ENCODE peak calls at places on chromosomes 2 and 18, in four cellular contexts. G is neuronal stem cell, S is mesenchymal stem cell, D is H1. M is an unnamed sample. For H3K36me3, the result is how much of the 10 kb centered on the place peaks cover.

GRCh38 chr2:172478353-172478752 is 51.0 kb downstream of the ITGA6 start:
- DNase-seq in G (no peak), S (no peak), D (no peak), M (no peak)

GRCh38 chr2:102106133-102106556 is 36.4 kb upstream of the IL1R1 start:
- DNase-seq in G (no peak), S (peak), D (no peak), M (no peak)

GRCh38 chr2:104853926-104854506 is at the start of gene POU3F3:
- DNase-seq in G (peak), S (no peak), D (peak), M (peak)

GRCh38 chr2:71608034-71608433 is 154.7 kb downstream of the DYSF start:
- DNase-seq in G (no peak), S (no peak), D (no peak), M (no peak)

GRCh38 chr2:239814136-239814916 is 210.8 kb downstream of the NDUFA10 start:
- DNase-seq in G (no peak), S (no peak), D (no peak), M (no peak)

GRCh38 chr18:79919089-79919488 is 32.4 kb downstream of the SLC66A2 start:
- DNase-seq in G (no peak), S (no peak), D (no peak), M (no peak)

GRCh38 chr2:232375164-232375563 is 3.4 kb upstream of the ALPP start:
- DNase-seq in G (no peak), S (no peak), D (no peak), M (no peak)

GRCh38 chr2:158755738-158756137 is 39.4 kb upstream of the DAPL1 start:
- DNase-seq in G (no peak), S (no peak), D (peak), M (no peak)

GRCh38 chr2:73494031-73494430 is 108.4 kb downstream of the ALMS1 start:
- DNase-seq in G (no peak), S (peak), D (no peak), M (peak)

GRCh38 chr2:191688934-191689695 is 11.2 kb downstream of the NABP1 start:
- DNase-seq in G (no peak), S (peak), D (no peak), M (peak)

GRCh38 chr2:233353769-233354499 is at the start of gene DGKD:
- DNase-seq in G (peak), S (peak), D (peak), M (peak)

GRCh38 chr18:48902023-48902855 is 48.5 kb downstream of the SMAD7 start:
- DNase-seq in G (no peak), S (peak), D (no peak), M (peak)

DNA sequence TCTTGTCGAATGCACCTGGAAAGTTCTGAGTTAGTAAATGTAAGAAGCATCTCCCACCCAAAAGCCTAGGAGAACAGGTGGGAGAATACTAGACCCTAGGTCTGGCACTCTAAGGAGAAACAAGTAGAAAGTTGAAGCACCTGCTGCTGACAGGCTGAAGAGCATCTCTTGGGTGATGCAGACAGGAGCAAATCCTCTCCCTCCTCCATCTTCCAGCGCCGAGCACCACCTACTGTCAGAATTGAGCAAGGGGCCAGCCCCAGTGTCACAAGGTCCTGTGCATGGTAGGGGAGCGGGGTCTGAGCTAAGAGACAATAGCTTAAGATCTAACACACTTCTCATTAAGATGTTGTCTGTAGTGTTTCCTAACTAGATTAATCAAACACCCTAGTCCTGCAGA is 52.9 kb downstream of the HK2 start:
- DNase-seq in G (no peak), S (no peak), D (no peak), M (peak)
- H2BK12ac ChIP-seq in G (no peak), S (no peak), D (no peak), M (no peak)

GRCh38 chr18:23211146-23211545 is 75.9 kb downstream of the CABLES1 start:
- DNase-seq in G (no peak), S (no peak), D (no peak), M (no peak)
- H3K36me3 ChIP-seq in G (under half), S (under half), D (under half), M (under half)

DNA sequence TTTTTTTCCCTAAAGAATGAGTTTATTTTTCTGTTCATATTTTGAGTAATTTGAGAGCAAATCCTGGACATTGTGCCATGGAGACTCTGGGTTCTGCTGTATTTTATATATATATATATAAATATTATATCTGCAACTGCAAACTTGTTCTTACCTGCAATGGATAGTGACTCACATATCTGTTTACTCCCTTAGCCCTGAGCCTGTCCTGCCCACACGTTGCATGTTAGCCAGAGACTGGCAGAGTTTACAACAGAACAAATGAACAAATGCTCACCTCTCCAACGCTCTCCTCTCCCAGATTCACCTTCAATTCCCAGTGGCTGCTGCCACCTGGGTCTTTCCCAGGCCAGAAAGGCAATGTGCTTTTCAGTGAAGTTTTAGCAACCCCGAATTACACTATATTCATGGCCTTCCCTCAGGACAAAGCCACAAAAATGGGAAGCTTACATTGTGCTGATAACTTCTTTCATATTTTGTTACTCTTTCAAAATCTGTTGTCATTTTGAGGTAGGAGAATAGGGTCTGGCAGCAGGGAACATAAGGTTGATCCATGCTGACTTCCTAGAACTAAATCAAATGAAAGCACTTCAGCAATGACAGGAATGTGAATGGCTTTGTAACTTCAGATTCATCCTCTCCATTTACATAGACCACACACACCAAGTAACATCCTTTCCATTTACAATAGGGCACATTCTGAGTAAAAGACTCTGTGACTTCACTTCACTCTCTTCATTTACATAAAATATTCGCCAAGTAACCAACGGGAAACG is 105.4 kb upstream of the FAM110C start:
- DNase-seq in G (peak), S (no peak), D (no peak), M (no peak)
- H2BK12ac ChIP-seq in G (no peak), S (no peak), D (peak), M (peak)

GRCh38 chr2:96273763-96274162 is 7.7 kb downstream of the CIAO1 start:
- DNase-seq in G (no peak), S (no peak), D (no peak), M (no peak)

GRCh38 chr2:96271995-96272394 is 6.0 kb downstream of the CIAO1 start:
- DNase-seq in G (no peak), S (no peak), D (no peak), M (no peak)

GRCh38 chr2:96274355-96275056 is 8.5 kb downstream of the CIAO1 start:
- DNase-seq in G (no peak), S (no peak), D (no peak), M (no peak)

GRCh38 chr2:96276787-96277499 is 10.9 kb downstream of the CIAO1 start:
- DNase-seq in G (no peak), S (no peak), D (no peak), M (no peak)
- H3K36me3 ChIP-seq in G (half or more), S (half or more), D (half or more), M (half or more)

DNA sequence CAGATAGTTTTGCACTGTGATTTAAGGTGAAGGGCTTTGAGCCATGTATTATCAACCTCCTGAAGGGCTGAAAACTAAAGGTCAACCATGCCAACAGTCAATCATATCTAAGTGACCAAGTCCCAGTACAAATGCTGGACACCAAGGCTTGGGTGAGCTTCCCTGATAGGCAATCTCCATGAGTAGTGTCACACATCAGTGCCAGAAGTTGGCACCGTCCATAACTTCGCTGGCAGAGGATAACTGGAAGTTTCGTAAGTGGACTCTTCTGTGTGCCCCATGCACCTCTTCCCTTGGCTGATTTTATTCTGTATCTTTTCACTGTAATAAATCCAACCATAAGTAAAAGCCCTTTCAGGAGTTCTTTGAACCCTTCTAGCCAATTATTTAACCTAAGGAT is 13.2 kb downstream of the REV1 start:
- DNase-seq in G (no peak), S (no peak), D (no peak), M (no peak)
- H2BK12ac ChIP-seq in G (no peak), S (no peak), D (peak), M (no peak)

DNA sequence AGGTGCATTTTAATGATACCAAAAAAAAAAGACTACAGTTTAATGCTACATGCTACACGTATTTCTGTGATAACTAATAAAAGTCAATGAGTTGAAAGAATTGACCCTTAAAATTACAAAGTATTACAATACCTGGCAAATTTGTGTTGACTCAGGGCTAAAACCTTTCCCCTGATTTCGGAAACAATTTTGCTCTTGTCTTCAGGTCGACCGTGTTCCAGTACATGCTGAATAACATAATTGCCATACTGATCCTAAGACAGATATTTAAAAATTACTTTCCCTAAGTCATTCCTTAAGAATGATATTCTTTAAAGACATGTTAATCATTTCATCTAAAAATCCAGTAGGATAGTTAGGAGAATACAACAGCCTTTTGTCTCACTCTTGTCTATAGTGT is 29.8 kb upstream of the SDC1 start:
- DNase-seq in G (no peak), S (no peak), D (no peak), M (peak)
- H3K36me3 ChIP-seq in G (half or more), S (under half), D (half or more), M (under half)

M was measured in trophoblast cell.